ENCODE peak calls at places on chromosomes 16 and 17, in four cellular contexts. T is SK-N-SH, K is K562, V is GM12878. W is an unnamed sample.

GRCh38 chr17:27895110-27895895 is 2.1 kb upstream of the LYRM9 start:
- DNase-seq in T (no peak), K (no peak), V (no peak), W (no peak)

GRCh38 chr17:27218041-27218440 is 75.9 kb upstream of the WSB1 start:
- DNase-seq in T (no peak), K (no peak), V (no peak), W (no peak)

GRCh38 chr17:78258323-78259229 is 27.1 kb downstream of the TMEM235 start:
- DNase-seq in T (peak), K (peak), V (no peak), W (no peak)

GRCh38 chr17:50162466-50163254 is 3.1 kb upstream of the SGCA start:
- DNase-seq in T (no peak), K (no peak), V (no peak), W (no peak)

GRCh38 chr17:61789872-61790271 is 73.5 kb downstream of the BRIP1 start:
- DNase-seq in T (no peak), K (no peak), V (no peak), W (no peak)

GRCh38 chr17:61219460-61219859 is 180.2 kb upstream of the TBX2 start:
- DNase-seq in T (peak), K (no peak), V (no peak), W (no peak)

GRCh38 chr17:64412944-64413381 is 22.3 kb upstream of the PECAM1 start:
- DNase-seq in T (no peak), K (no peak), V (no peak), W (no peak)

GRCh38 chr16:26521626-26522025 is 545.1 kb upstream of the C16orf82 start:
- DNase-seq in T (no peak), K (no peak), V (no peak), W (no peak)

GRCh38 chr17:33277436-33278100 is 15.5 kb downstream of the ASIC2 start:
- DNase-seq in T (no peak), K (no peak), V (no peak), W (no peak)

GRCh38 chr17:34235389-34236028 is 19.6 kb upstream of the CCL2 start:
- DNase-seq in T (no peak), K (no peak), V (no peak), W (no peak)

GRCh38 chr16:13977177-13977576 is 57.2 kb downstream of the ERCC4 start:
- DNase-seq in T (no peak), K (no peak), V (no peak), W (no peak)

GRCh38 chr17:82978765-82979349 is 100.6 kb upstream of the METRNL start:
- DNase-seq in T (no peak), K (no peak), V (peak), W (no peak)

GRCh38 chr17:56898874-56899273 is 15.0 kb downstream of the TRIM25 start:
- DNase-seq in T (no peak), K (peak), V (no peak), W (no peak)

GRCh38 chr17:56896968-56897359 is 16.9 kb downstream of the TRIM25 start:
- DNase-seq in T (no peak), K (no peak), V (no peak), W (no peak)

GRCh38 chr17:56897646-56898424 is 16.0 kb downstream of the TRIM25 start:
- DNase-seq in T (no peak), K (no peak), V (no peak), W (no peak)

GRCh38 chr17:56894859-56895455 is 18.9 kb downstream of the TRIM25 start:
- DNase-seq in T (no peak), K (no peak), V (no peak), W (no peak)

GRCh38 chr17:56896217-56896967 is 17.5 kb downstream of the TRIM25 start:
- DNase-seq in T (no peak), K (no peak), V (no peak), W (no peak)
- TF ChIP-seq USF1 in T (no peak), K (no peak), V (no peak), W (no peak)

DNA sequence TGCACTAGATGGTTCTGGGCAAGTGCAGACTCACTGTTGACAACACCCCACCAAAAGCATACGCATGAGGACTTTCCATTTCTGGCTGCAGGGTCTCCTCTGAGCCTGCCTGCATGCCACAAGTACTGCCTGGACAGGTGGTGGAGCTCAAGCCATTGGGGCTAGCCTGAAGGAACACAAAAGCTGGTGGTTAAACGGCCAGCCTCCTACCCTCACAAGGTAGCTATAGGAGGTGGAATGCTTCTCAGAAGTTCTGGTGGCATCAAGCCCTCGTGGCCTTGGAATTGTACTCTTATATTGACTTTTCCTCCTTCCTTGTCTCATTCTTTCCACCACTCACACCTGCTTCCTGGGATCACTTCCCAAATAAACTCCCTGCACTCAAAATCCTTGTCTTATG is 56.6 kb upstream of the BCAR1 start:
- DNase-seq in T (no peak), K (no peak), V (no peak), W (no peak)
- TF ChIP-seq USF1 in T (no peak), K (no peak), V (no peak), W (no peak)

DNA sequence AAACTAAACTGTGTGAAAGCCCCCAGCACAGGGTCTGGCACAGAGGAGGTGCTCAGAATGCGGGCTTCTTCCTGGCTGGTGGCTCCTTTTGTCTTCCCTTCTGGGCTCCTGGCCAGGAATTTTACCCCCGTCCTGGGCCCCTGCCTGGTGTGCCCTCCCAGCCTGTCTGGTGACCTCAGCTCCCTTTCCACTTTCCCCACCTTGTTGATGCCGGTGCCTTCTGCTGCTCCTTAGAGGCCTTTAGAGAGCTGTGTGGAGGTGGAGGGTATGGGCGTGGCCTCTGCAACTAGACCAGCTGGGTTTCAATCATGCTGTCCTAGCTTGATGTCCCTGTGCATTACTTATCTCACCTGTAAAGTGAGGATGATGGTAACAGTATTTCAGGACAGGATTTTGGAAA is 16.8 kb downstream of the PIRT start:
- DNase-seq in T (no peak), K (no peak), V (no peak), W (no peak)
- TF ChIP-seq USF1 in T (no peak), K (no peak), V (no peak), W (no peak)

GRCh38 chr16:4796982-4797804 is 2.0 kb downstream of the SMIM22 start:
- DNase-seq in T (no peak), K (no peak), V (no peak), W (no peak)

GRCh38 chr16:4795828-4796572 is 831 bp downstream of the SMIM22 start:
- DNase-seq in T (no peak), K (no peak), V (no peak), W (no peak)

GRCh38 chr16:4797805-4798252 is 2.7 kb downstream of the SMIM22 start:
- DNase-seq in T (no peak), K (no peak), V (no peak), W (no peak)

GRCh38 chr16:4792951-4793513 is 2.1 kb upstream of the SMIM22 start:
- DNase-seq in T (no peak), K (no peak), V (no peak), W (no peak)

DNA sequence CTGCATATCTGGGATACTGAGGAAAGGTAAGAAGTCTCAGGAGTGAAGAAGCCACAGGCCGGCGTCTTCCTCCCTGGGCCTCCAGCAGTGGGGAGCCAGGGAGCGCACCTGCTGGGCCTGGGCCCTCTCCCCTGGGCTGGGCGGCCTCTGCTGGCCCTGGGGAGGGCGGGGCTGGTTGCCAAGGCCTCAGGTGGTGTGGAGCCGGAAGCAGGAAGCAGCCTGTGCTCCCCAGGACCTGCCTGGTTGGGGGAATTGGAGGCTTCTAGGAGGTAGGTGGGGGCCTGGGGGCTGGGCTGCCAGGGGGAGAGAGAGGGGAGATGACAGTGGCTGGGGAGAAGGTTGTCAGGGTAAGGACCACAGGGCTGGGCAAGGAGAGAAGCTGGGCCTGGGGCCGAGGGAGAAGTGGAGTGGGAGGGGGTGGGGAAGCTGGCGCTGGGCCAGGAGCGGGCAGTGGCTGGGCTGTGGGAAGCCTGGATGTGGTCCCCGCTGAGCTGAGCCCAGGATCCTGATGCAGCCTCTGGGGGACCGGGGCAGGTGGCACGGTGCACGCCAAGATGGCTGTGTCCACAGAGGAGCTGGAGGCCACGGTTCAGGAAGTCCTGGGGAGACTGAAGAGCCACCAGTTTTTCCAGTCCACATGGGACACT is at the start of gene SMIM22:
- DNase-seq in T (peak), K (no peak), V (no peak), W (no peak)
- TF ChIP-seq USF1 in T (no peak), K (no peak), V (no peak), W (no peak)

GRCh38 chr17:59607061-59607460 is 12.6 kb upstream of the CLTC start:
- DNase-seq in T (no peak), K (no peak), V (no peak), W (no peak)

GRCh38 chr17:59600169-59600568 is 19.5 kb upstream of the CLTC start:
- DNase-seq in T (no peak), K (no peak), V (no peak), W (no peak)

GRCh38 chr17:59601130-59601529 is 18.6 kb upstream of the CLTC start:
- DNase-seq in T (no peak), K (no peak), V (no peak), W (no peak)
- TF ChIP-seq USF1 in T (no peak), K (no peak), V (no peak), W (no peak)

GRCh38 chr17:81228420-81228819 is 5.7 kb upstream of the CEP131 start:
- DNase-seq in T (no peak), K (no peak), V (no peak), W (no peak)
- TF ChIP-seq USF1 in T (no peak), K (no peak), V (no peak), W (no peak)

DNA sequence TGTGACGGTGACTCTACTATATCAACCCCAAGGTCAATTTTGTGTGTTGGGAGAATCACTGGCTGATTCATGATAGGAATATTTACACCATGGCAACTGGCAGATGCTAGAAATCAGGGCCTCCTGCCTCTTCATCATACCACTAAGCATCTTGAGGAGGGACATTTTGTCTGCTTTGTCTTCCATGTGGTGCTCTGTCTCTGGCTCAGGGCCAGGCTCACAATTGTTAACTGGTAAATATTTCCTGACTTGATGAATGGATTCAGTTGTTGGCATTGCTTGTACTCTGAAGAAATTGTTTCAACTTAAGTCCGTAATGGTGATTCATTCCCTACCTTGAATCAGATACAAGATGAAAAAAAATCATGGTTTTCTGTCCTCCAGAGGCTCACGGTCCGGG is 292.7 kb downstream of the HAPSTR1 start:
- DNase-seq in T (no peak), K (no peak), V (no peak), W (no peak)
- TF ChIP-seq USF1 in T (no peak), K (no peak), V (no peak), W (no peak)